ENCODE peak calls at places on chromosomes 4 and X, in five cellular contexts. One of them, this sample, is unnamed.

GRCh38 chr4:169342906-169343560 is 72.3 kb upstream of the SH3RF1 start:
- DNase-seq in fibroblast of lung: peak
- DNase-seq in germinal center: no peak
- DNase-seq in type B pancreatic cell: no peak
- DNase-seq in T-helper 9 cell: no peak
- DNase-seq in this sample: no peak

GRCh38 chr4:5420266-5420665 is 288.1 kb downstream of the EVC2 start:
- DNase-seq in fibroblast of lung: no peak
- DNase-seq in germinal center: no peak
- DNase-seq in type B pancreatic cell: no peak
- DNase-seq in T-helper 9 cell: no peak
- DNase-seq in this sample: no peak

GRCh38 chrX:776061-776460 is 145.5 kb downstream of the SHOX start:
- DNase-seq in fibroblast of lung: no peak
- DNase-seq in germinal center: no peak
- DNase-seq in type B pancreatic cell: no peak
- DNase-seq in T-helper 9 cell: no peak
- DNase-seq in this sample: no peak

GRCh38 chrX:9668537-9668936 is 97.1 kb downstream of the GPR143 start:
- DNase-seq in fibroblast of lung: peak
- DNase-seq in germinal center: no peak
- DNase-seq in type B pancreatic cell: no peak
- DNase-seq in T-helper 9 cell: no peak
- DNase-seq in this sample: no peak

GRCh38 chrX:24877854-24878650 is 137.7 kb downstream of the ARX start:
- DNase-seq in fibroblast of lung: peak
- DNase-seq in germinal center: no peak
- DNase-seq in type B pancreatic cell: no peak
- DNase-seq in T-helper 9 cell: no peak
- DNase-seq in this sample: no peak

GRCh38 chr4:166957451-166957850 is 276.8 kb downstream of the SPOCK3 start:
- DNase-seq in fibroblast of lung: peak
- DNase-seq in germinal center: no peak
- DNase-seq in type B pancreatic cell: no peak
- DNase-seq in T-helper 9 cell: no peak
- DNase-seq in this sample: no peak

GRCh38 chr4:48109413-48110263 is 24.4 kb downstream of the TXK start:
- DNase-seq in fibroblast of lung: peak
- DNase-seq in germinal center: peak
- DNase-seq in type B pancreatic cell: no peak
- DNase-seq in T-helper 9 cell: no peak
- DNase-seq in this sample: peak

GRCh38 chrX:66050140-66050569 is 10.3 kb upstream of the VSIG4 start:
- DNase-seq in fibroblast of lung: no peak
- DNase-seq in germinal center: no peak
- DNase-seq in type B pancreatic cell: no peak
- DNase-seq in T-helper 9 cell: no peak
- DNase-seq in this sample: no peak

GRCh38 chr4:141391771-141392170 is 171.1 kb downstream of the ZNF330 start:
- DNase-seq in fibroblast of lung: peak
- DNase-seq in germinal center: no peak
- DNase-seq in type B pancreatic cell: no peak
- DNase-seq in T-helper 9 cell: no peak
- DNase-seq in this sample: no peak

GRCh38 chr4:145481942-145482208 is 222 bp downstream of the SMAD1 start:
- DNase-seq in fibroblast of lung: no peak
- DNase-seq in germinal center: no peak
- DNase-seq in type B pancreatic cell: no peak
- DNase-seq in T-helper 9 cell: no peak
- DNase-seq in this sample: peak

GRCh38 chr4:138241281-138242075 is 671 bp downstream of the SLC7A11 start:
- DNase-seq in fibroblast of lung: peak
- DNase-seq in germinal center: no peak
- DNase-seq in type B pancreatic cell: no peak
- DNase-seq in T-helper 9 cell: no peak
- DNase-seq in this sample: no peak

GRCh38 chrX:131704136-131704695 is 160.3 kb downstream of the OR13H1 start:
- DNase-seq in fibroblast of lung: peak
- DNase-seq in germinal center: no peak
- DNase-seq in type B pancreatic cell: no peak
- DNase-seq in T-helper 9 cell: peak
- DNase-seq in this sample: peak

GRCh38 chr4:137644201-137644600 is 111.9 kb upstream of the PCDH18 start:
- DNase-seq in fibroblast of lung: peak
- DNase-seq in germinal center: no peak
- DNase-seq in type B pancreatic cell: no peak
- DNase-seq in T-helper 9 cell: no peak
- DNase-seq in this sample: no peak

GRCh38 chrX:7170903-7171302 is 22.9 kb upstream of the PUDP start:
- DNase-seq in fibroblast of lung: no peak
- DNase-seq in germinal center: peak
- DNase-seq in type B pancreatic cell: no peak
- DNase-seq in T-helper 9 cell: peak
- DNase-seq in this sample: no peak

GRCh38 chrX:34197946-34198345 is 65.8 kb upstream of the FAM47A start:
- DNase-seq in fibroblast of lung: no peak
- DNase-seq in germinal center: no peak
- DNase-seq in type B pancreatic cell: no peak
- DNase-seq in T-helper 9 cell: no peak
- DNase-seq in this sample: no peak

GRCh38 chr4:121633642-121634041 is 63.1 kb downstream of the ANXA5 start:
- DNase-seq in fibroblast of lung: no peak
- DNase-seq in germinal center: no peak
- DNase-seq in type B pancreatic cell: no peak
- DNase-seq in T-helper 9 cell: no peak
- DNase-seq in this sample: no peak

GRCh38 chr4:1239141-1239948 is 9.6 kb downstream of the CTBP1 start:
- DNase-seq in fibroblast of lung: no peak
- DNase-seq in germinal center: no peak
- DNase-seq in type B pancreatic cell: no peak
- DNase-seq in T-helper 9 cell: no peak
- DNase-seq in this sample: no peak

GRCh38 chr4:43456383-43456782 is 563.9 kb downstream of the GRXCR1 start:
- DNase-seq in fibroblast of lung: peak
- DNase-seq in germinal center: no peak
- DNase-seq in type B pancreatic cell: no peak
- DNase-seq in T-helper 9 cell: no peak
- DNase-seq in this sample: no peak

GRCh38 chrX:51614353-51614752 is 4.4 kb downstream of the CENPVL3 start:
- DNase-seq in fibroblast of lung: peak
- DNase-seq in germinal center: peak
- DNase-seq in type B pancreatic cell: no peak
- DNase-seq in T-helper 9 cell: no peak
- DNase-seq in this sample: peak

GRCh38 chrX:55738969-55739368 is 21.4 kb downstream of the RRAGB start:
- DNase-seq in fibroblast of lung: no peak
- DNase-seq in germinal center: no peak
- DNase-seq in type B pancreatic cell: no peak
- DNase-seq in T-helper 9 cell: no peak
- DNase-seq in this sample: no peak

GRCh38 chrX:101478366-101478765 is 6.9 kb upstream of the ARMCX4 start:
- DNase-seq in fibroblast of lung: peak
- DNase-seq in germinal center: no peak
- DNase-seq in type B pancreatic cell: no peak
- DNase-seq in T-helper 9 cell: no peak
- DNase-seq in this sample: no peak

GRCh38 chr4:71235321-71236206 is 103.3 kb upstream of the SLC4A4 start:
- DNase-seq in fibroblast of lung: no peak
- DNase-seq in germinal center: no peak
- DNase-seq in type B pancreatic cell: no peak
- DNase-seq in T-helper 9 cell: no peak
- DNase-seq in this sample: no peak

GRCh38 chr4:99077177-99077576 is 11.4 kb downstream of the ADH5 start:
- DNase-seq in fibroblast of lung: no peak
- DNase-seq in germinal center: no peak
- DNase-seq in type B pancreatic cell: no peak
- DNase-seq in T-helper 9 cell: no peak
- DNase-seq in this sample: no peak

GRCh38 chr4:84907145-84907544 is 59.3 kb downstream of the WDFY3 start:
- DNase-seq in fibroblast of lung: no peak
- DNase-seq in germinal center: no peak
- DNase-seq in type B pancreatic cell: no peak
- DNase-seq in T-helper 9 cell: no peak
- DNase-seq in this sample: no peak

GRCh38 chr4:14196141-14196540 is 568.6 kb upstream of the BOD1L1 start:
- DNase-seq in fibroblast of lung: peak
- DNase-seq in germinal center: no peak
- DNase-seq in type B pancreatic cell: no peak
- DNase-seq in T-helper 9 cell: no peak
- DNase-seq in this sample: no peak

GRCh38 chrX:338281-338835 is 19.8 kb upstream of the GTPBP6 start:
- DNase-seq in fibroblast of lung: no peak
- DNase-seq in germinal center: no peak
- DNase-seq in type B pancreatic cell: no peak
- DNase-seq in T-helper 9 cell: no peak
- DNase-seq in this sample: no peak